ENCODE peak calls at places on chromosomes 3 and 15, in nine cellular contexts. One of them, this sample, is unnamed.

GRCh38 chr3:142987080-142987700 is 14.2 kb upstream of the U2SURP start:
- DNase-seq in gastrocnemius medialis: no peak
- DNase-seq in ovary: no peak
- DNase-seq in H54: peak
- DNase-seq in stomach: no peak
- DNase-seq in body of pancreas: no peak
- DNase-seq in GM12878: no peak
- DNase-seq in heart left ventricle: no peak
- DNase-seq in IMR-90: peak
- DNase-seq in this sample: no peak

GRCh38 chr3:155231792-155232191 is 61.7 kb downstream of the STRIT1 start:
- DNase-seq in gastrocnemius medialis: no peak
- DNase-seq in ovary: no peak
- DNase-seq in H54: no peak
- DNase-seq in stomach: no peak
- DNase-seq in body of pancreas: no peak
- DNase-seq in GM12878: no peak
- DNase-seq in heart left ventricle: no peak
- DNase-seq in IMR-90: no peak
- DNase-seq in this sample: no peak

GRCh38 chr3:15845475-15845874 is 47.7 kb upstream of the ANKRD28 start:
- DNase-seq in gastrocnemius medialis: no peak
- DNase-seq in ovary: no peak
- DNase-seq in H54: no peak
- DNase-seq in stomach: no peak
- DNase-seq in body of pancreas: no peak
- DNase-seq in GM12878: no peak
- DNase-seq in heart left ventricle: no peak
- DNase-seq in IMR-90: no peak
- DNase-seq in this sample: no peak

GRCh38 chr3:129577356-129577755 is 29.1 kb downstream of the PLXND1 start:
- DNase-seq in gastrocnemius medialis: peak
- DNase-seq in ovary: no peak
- DNase-seq in H54: no peak
- DNase-seq in stomach: no peak
- DNase-seq in body of pancreas: peak
- DNase-seq in GM12878: no peak
- DNase-seq in heart left ventricle: peak
- DNase-seq in IMR-90: no peak
- DNase-seq in this sample: peak

GRCh38 chr15:75065851-75066509 is 42.6 kb downstream of the PPCDC start:
- DNase-seq in gastrocnemius medialis: no peak
- DNase-seq in ovary: no peak
- DNase-seq in H54: no peak
- DNase-seq in stomach: no peak
- DNase-seq in body of pancreas: no peak
- DNase-seq in GM12878: no peak
- DNase-seq in heart left ventricle: no peak
- DNase-seq in IMR-90: no peak
- DNase-seq in this sample: no peak

GRCh38 chr15:37109952-37110630 is 9.7 kb upstream of the MEIS2 start:
- DNase-seq in gastrocnemius medialis: no peak
- DNase-seq in ovary: no peak
- DNase-seq in H54: no peak
- DNase-seq in stomach: no peak
- DNase-seq in body of pancreas: peak
- DNase-seq in GM12878: no peak
- DNase-seq in heart left ventricle: peak
- DNase-seq in IMR-90: no peak
- DNase-seq in this sample: peak

GRCh38 chr3:14137004-14137403 is 12.2 kb downstream of the TMEM43 start:
- DNase-seq in gastrocnemius medialis: peak
- DNase-seq in ovary: no peak
- DNase-seq in H54: peak
- DNase-seq in stomach: peak
- DNase-seq in body of pancreas: no peak
- DNase-seq in GM12878: no peak
- DNase-seq in heart left ventricle: no peak
- DNase-seq in IMR-90: no peak
- DNase-seq in this sample: no peak

GRCh38 chr15:72153269-72153668 is 35.1 kb downstream of the SENP8 start:
- DNase-seq in gastrocnemius medialis: no peak
- DNase-seq in ovary: no peak
- DNase-seq in H54: no peak
- DNase-seq in stomach: no peak
- DNase-seq in body of pancreas: no peak
- DNase-seq in GM12878: no peak
- DNase-seq in heart left ventricle: no peak
- DNase-seq in IMR-90: peak
- DNase-seq in this sample: no peak

GRCh38 chr3:128068156-128068620 is 16.0 kb downstream of the SEC61A1 start:
- DNase-seq in gastrocnemius medialis: no peak
- DNase-seq in ovary: no peak
- DNase-seq in H54: no peak
- DNase-seq in stomach: no peak
- DNase-seq in body of pancreas: no peak
- DNase-seq in GM12878: no peak
- DNase-seq in heart left ventricle: no peak
- DNase-seq in IMR-90: peak
- DNase-seq in this sample: no peak
- TF ChIP-seq POLR2A in gastrocnemius medialis: no peak
- TF ChIP-seq POLR2A in ovary: no peak
- TF ChIP-seq POLR2A in H54: no peak
- TF ChIP-seq POLR2A in stomach: no peak
- TF ChIP-seq POLR2A in body of pancreas: no peak
- TF ChIP-seq POLR2A in GM12878: peak
- TF ChIP-seq POLR2A in heart left ventricle: no peak
- TF ChIP-seq POLR2A in IMR-90: no peak
- TF ChIP-seq POLR2A in this sample: no peak

DNA sequence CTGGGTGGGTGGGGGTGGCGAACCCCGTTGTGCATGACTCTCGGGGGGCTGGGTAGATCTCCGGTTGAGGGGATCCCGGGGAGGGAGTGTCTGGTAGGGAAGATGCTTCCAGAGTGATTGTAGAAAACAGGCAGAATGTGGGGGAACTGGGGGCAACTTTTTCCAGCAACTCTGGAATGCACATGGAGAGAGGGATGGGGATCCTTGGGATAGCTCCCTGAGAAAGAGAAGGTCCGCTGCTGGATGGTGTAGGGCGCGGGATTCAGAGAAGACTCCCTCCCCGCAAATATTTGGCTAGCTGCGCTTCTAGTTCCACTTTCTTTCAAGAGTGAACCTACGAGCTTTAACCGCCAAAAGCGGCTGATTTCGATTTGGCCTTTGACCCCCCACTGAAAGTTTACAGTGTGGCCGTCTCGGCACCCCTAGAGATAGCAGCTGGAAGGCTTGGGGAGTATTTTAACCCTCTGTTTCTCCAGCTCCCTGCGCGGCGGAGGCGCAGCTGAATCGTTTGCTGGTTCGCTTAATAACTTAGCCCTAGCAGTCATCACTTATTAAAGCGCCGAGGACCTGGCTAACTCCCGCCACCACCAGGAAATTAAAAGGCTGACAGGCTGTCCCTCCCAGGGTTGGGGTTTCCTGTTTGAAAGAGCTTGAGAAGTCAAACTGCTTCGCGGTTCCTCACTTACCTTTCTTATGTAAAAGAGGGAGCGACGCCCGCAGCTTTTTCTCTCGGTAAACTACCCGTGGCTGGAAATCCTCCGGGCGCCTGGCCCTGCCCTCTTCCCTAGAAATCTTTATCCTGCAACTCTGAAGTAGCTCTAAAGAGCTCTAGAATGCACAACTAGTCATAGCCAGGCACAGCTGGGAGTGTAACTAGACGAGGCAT is 1.2 kb downstream of the PHLDB2 start:
- DNase-seq in gastrocnemius medialis: peak
- DNase-seq in ovary: peak
- DNase-seq in H54: peak
- DNase-seq in stomach: peak
- DNase-seq in body of pancreas: peak
- DNase-seq in GM12878: peak
- DNase-seq in heart left ventricle: peak
- DNase-seq in IMR-90: peak
- DNase-seq in this sample: peak
- TF ChIP-seq POLR2A in gastrocnemius medialis: peak
- TF ChIP-seq POLR2A in ovary: peak
- TF ChIP-seq POLR2A in H54: peak
- TF ChIP-seq POLR2A in stomach: no peak
- TF ChIP-seq POLR2A in body of pancreas: peak
- TF ChIP-seq POLR2A in GM12878: no peak
- TF ChIP-seq POLR2A in heart left ventricle: peak
- TF ChIP-seq POLR2A in IMR-90: peak
- TF ChIP-seq POLR2A in this sample: peak

DNA sequence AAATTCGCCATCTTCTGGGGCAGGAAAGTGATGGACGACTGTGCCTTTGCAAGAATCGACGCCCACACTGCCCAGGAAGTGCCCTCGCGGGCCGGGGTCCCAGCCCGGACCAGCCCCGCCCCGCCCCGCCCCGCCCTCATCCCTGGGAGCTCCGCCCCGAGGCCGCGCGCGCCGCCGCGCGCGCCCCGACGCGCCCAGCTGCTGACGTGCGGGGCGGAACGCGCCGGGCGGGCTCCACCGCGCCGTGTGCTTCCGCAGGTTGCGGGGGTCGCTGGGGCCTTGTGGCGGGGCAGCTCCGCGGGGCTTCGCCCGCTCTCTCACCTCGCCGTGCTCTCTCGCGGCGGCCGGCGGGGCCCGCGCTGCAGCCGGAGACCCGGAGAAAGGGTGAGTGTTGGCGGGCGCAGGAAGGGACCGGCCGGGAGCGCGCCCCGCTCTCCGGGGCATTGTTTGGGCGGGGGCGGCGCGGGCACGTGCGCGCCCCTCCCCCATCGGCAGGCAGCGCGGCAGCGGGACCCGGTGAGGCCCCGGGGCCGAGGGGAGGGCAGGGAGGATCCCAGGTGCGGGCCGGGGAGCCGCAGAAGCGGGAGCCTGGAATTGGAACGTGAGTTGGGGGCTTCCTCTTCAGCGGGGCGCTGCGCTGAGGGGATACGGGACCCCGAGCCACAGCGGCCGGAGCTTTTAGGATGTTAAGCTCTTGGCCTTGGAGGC is at the start of gene YEATS2:
- DNase-seq in gastrocnemius medialis: peak
- DNase-seq in ovary: peak
- DNase-seq in H54: peak
- DNase-seq in stomach: peak
- DNase-seq in body of pancreas: peak
- DNase-seq in GM12878: no peak
- DNase-seq in heart left ventricle: peak
- DNase-seq in IMR-90: peak
- DNase-seq in this sample: peak
- TF ChIP-seq POLR2A in gastrocnemius medialis: peak
- TF ChIP-seq POLR2A in ovary: peak
- TF ChIP-seq POLR2A in H54: peak
- TF ChIP-seq POLR2A in stomach: no peak
- TF ChIP-seq POLR2A in body of pancreas: peak
- TF ChIP-seq POLR2A in GM12878: peak
- TF ChIP-seq POLR2A in heart left ventricle: peak
- TF ChIP-seq POLR2A in IMR-90: peak
- TF ChIP-seq POLR2A in this sample: peak

GRCh38 chr3:101853971-101854370 is 4.7 kb downstream of the NFKBIZ start:
- DNase-seq in gastrocnemius medialis: no peak
- DNase-seq in ovary: no peak
- DNase-seq in H54: no peak
- DNase-seq in stomach: no peak
- DNase-seq in body of pancreas: no peak
- DNase-seq in GM12878: no peak
- DNase-seq in heart left ventricle: no peak
- DNase-seq in IMR-90: no peak
- DNase-seq in this sample: no peak

GRCh38 chr3:101852315-101852714 is 3.0 kb downstream of the NFKBIZ start:
- DNase-seq in gastrocnemius medialis: no peak
- DNase-seq in ovary: no peak
- DNase-seq in H54: no peak
- DNase-seq in stomach: no peak
- DNase-seq in body of pancreas: no peak
- DNase-seq in GM12878: no peak
- DNase-seq in heart left ventricle: no peak
- DNase-seq in IMR-90: no peak
- DNase-seq in this sample: no peak

GRCh38 chr3:101854608-101855304 is 5.4 kb downstream of the NFKBIZ start:
- DNase-seq in gastrocnemius medialis: no peak
- DNase-seq in ovary: no peak
- DNase-seq in H54: no peak
- DNase-seq in stomach: peak
- DNase-seq in body of pancreas: no peak
- DNase-seq in GM12878: no peak
- DNase-seq in heart left ventricle: no peak
- DNase-seq in IMR-90: no peak
- DNase-seq in this sample: no peak

GRCh38 chr3:101852983-101853382 is 3.7 kb downstream of the NFKBIZ start:
- DNase-seq in gastrocnemius medialis: no peak
- DNase-seq in ovary: no peak
- DNase-seq in H54: no peak
- DNase-seq in stomach: no peak
- DNase-seq in body of pancreas: no peak
- DNase-seq in GM12878: no peak
- DNase-seq in heart left ventricle: no peak
- DNase-seq in IMR-90: no peak
- DNase-seq in this sample: no peak

GRCh38 chr3:101853465-101853864 is 4.2 kb downstream of the NFKBIZ start:
- DNase-seq in gastrocnemius medialis: no peak
- DNase-seq in ovary: no peak
- DNase-seq in H54: no peak
- DNase-seq in stomach: no peak
- DNase-seq in body of pancreas: no peak
- DNase-seq in GM12878: no peak
- DNase-seq in heart left ventricle: no peak
- DNase-seq in IMR-90: no peak
- DNase-seq in this sample: no peak
- TF ChIP-seq POLR2A in gastrocnemius medialis: no peak
- TF ChIP-seq POLR2A in ovary: no peak
- TF ChIP-seq POLR2A in H54: no peak
- TF ChIP-seq POLR2A in stomach: no peak
- TF ChIP-seq POLR2A in body of pancreas: no peak
- TF ChIP-seq POLR2A in GM12878: peak
- TF ChIP-seq POLR2A in heart left ventricle: no peak
- TF ChIP-seq POLR2A in IMR-90: no peak
- TF ChIP-seq POLR2A in this sample: no peak

GRCh38 chr15:63599401-63600000 is 2.3 kb downstream of the FBXL22 start:
- DNase-seq in gastrocnemius medialis: peak
- DNase-seq in ovary: peak
- DNase-seq in H54: no peak
- DNase-seq in stomach: peak
- DNase-seq in body of pancreas: peak
- DNase-seq in GM12878: no peak
- DNase-seq in heart left ventricle: peak
- DNase-seq in IMR-90: no peak
- DNase-seq in this sample: peak
- TF ChIP-seq POLR2A in gastrocnemius medialis: no peak
- TF ChIP-seq POLR2A in ovary: no peak
- TF ChIP-seq POLR2A in H54: no peak
- TF ChIP-seq POLR2A in stomach: no peak
- TF ChIP-seq POLR2A in body of pancreas: no peak
- TF ChIP-seq POLR2A in GM12878: no peak
- TF ChIP-seq POLR2A in heart left ventricle: no peak
- TF ChIP-seq POLR2A in IMR-90: no peak
- TF ChIP-seq POLR2A in this sample: no peak

This sample was measured in uterus.